ENCODE peak calls at places on chromosomes 5 and 9, in nine cellular contexts. U is A673, X is Caco-2, S is pancreas, D is left ventricle myocardium inferior, V is prostate gland, C is neural crest cell, W is lung, T is BE2C. B is an unnamed sample.
A peak's percentile ranks its signal among the peaks of the same experiment; 100 is the strongest.

GRCh38 chr5:24067208-24067607 is 559.8 kb downstream of the PRDM9 start:
- DNase-seq in V (no peak), W (no peak), T (no peak), U (no peak), D (no peak), X (no peak), S (no peak), C (no peak), B (no peak)

GRCh38 chr9:89797970-89798369 is 193.2 kb downstream of the GADD45G start:
- DNase-seq in X (no peak), C (no peak), T (no peak), U (no peak), D (no peak), V (peak; percentile 65), S (no peak), W (no peak), B (no peak)

GRCh38 chr9:134381262-134381661 is 55.0 kb downstream of the RXRA start:
- DNase-seq in W (no peak), T (no peak), S (no peak), D (no peak), C (no peak), U (no peak), V (no peak), X (no peak), B (no peak)

GRCh38 chr5:134127376-134127861 is 12.9 kb downstream of the TCF7 start:
- DNase-seq in W (no peak), D (peak; percentile 61), U (no peak), T (no peak), V (peak; percentile 29), C (no peak), X (no peak), S (peak; percentile 58), B (no peak)

GRCh38 chr9:68825755-68826500 is 120.9 kb downstream of the PIP5K1B start:
- DNase-seq in S (no peak), X (no peak), D (no peak), U (no peak), V (no peak), T (no peak), C (no peak), W (no peak), B (no peak)

GRCh38 chr5:40291338-40291737 is 388.4 kb upstream of the PTGER4 start:
- DNase-seq in V (no peak), X (no peak), U (no peak), T (no peak), W (no peak), D (no peak), C (no peak), S (no peak), B (no peak)

GRCh38 chr5:54302267-54302687 is 8.1 kb downstream of the ARL15 start:
- DNase-seq in D (no peak), T (no peak), W (no peak), V (no peak), U (no peak), S (no peak), C (no peak), X (no peak), B (no peak)

GRCh38 chr9:93303806-93304573 is 120.1 kb downstream of the WNK2 start:
- DNase-seq in C (no peak), U (no peak), T (no peak), S (no peak), D (no peak), X (peak; percentile 13), V (no peak), W (no peak), B (no peak)

GRCh38 chr5:146467729-146468128 is 20.6 kb downstream of the TCERG1 start:
- DNase-seq in S (no peak), X (no peak), W (no peak), T (no peak), D (no peak), U (no peak), C (no peak), V (no peak), B (no peak)

GRCh38 chr9:14313378-14313940 is 482 bp downstream of the NFIB start:
- DNase-seq in X (no peak), T (no peak), C (peak; percentile 23), U (no peak), S (no peak), V (no peak), W (no peak), D (no peak), B (no peak)

GRCh38 chr9:130500340-130500771 is 55.6 kb downstream of the ASS1 start:
- DNase-seq in C (no peak), V (peak; percentile 16), S (no peak), X (no peak), U (no peak), D (no peak), T (peak; percentile 86), W (no peak), B (no peak)

GRCh38 chr5:33401482-33402390 is 39.0 kb upstream of the TARS1 start:
- DNase-seq in D (no peak), T (no peak), V (no peak), U (no peak), S (no peak), C (no peak), X (no peak), W (no peak), B (peak; percentile 9)

GRCh38 chr5:115170924-115171510 is 1.3 kb upstream of the TRIM36 start:
- DNase-seq in X (no peak), T (no peak), S (no peak), W (no peak), U (peak; percentile 42), C (no peak), V (no peak), D (no peak), B (no peak)

GRCh38 chr9:137035507-137035834 is 3.6 kb upstream of the FUT7 start:
- DNase-seq in D (no peak), T (no peak), U (no peak), S (no peak), X (no peak), C (no peak), V (no peak), W (no peak), B (no peak)

GRCh38 chr9:79264511-79265448 is 307.0 kb upstream of the TLE4 start:
- DNase-seq in U (peak; percentile 11), D (no peak), S (no peak), C (no peak), W (no peak), X (no peak), V (no peak), T (no peak), B (no peak)

GRCh38 chr5:73301208-73302088 is 128.5 kb downstream of the TMEM174 start:
- DNase-seq in X (no peak), D (no peak), C (no peak), U (no peak), T (no peak), S (no peak), W (no peak), V (no peak), B (no peak)

GRCh38 chr5:73302797-73303138 is 129.8 kb downstream of the TMEM174 start:
- DNase-seq in S (no peak), T (no peak), V (no peak), X (no peak), D (no peak), U (no peak), C (no peak), W (no peak), B (no peak)

GRCh38 chr5:73305386-73305785 is 132.4 kb downstream of the TMEM174 start:
- DNase-seq in V (no peak), X (no peak), T (no peak), S (no peak), C (no peak), W (no peak), D (no peak), U (no peak), B (no peak)

GRCh38 chr5:73304381-73304780 is 131.4 kb downstream of the TMEM174 start:
- DNase-seq in S (no peak), T (no peak), V (no peak), C (no peak), D (no peak), W (no peak), U (no peak), X (no peak), B (no peak)

GRCh38 chr5:73303139-73304079 is 130.4 kb downstream of the TMEM174 start:
- DNase-seq in C (no peak), U (no peak), D (no peak), X (no peak), T (peak; percentile 20), V (no peak), W (no peak), S (no peak), B (peak; percentile 51)
- TF ChIP-seq CTCF in C (peak; percentile 53), U (no peak), D (no peak), X (peak; percentile 9), T (peak; percentile 43), V (no peak), W (no peak), S (no peak), B (peak; percentile 43)

GRCh38 chr5:103646698-103647614 is 84.4 kb upstream of the NUDT12 start:
- DNase-seq in X (no peak), D (no peak), S (no peak), T (no peak), W (no peak), V (no peak), C (no peak), U (no peak), B (no peak)

GRCh38 chr5:103645816-103646215 is 83.2 kb upstream of the NUDT12 start:
- DNase-seq in D (no peak), U (no peak), S (no peak), T (no peak), C (no peak), V (no peak), W (no peak), X (no peak), B (no peak)

GRCh38 chr5:103648086-103648485 is 85.5 kb upstream of the NUDT12 start:
- DNase-seq in W (no peak), C (no peak), S (no peak), D (no peak), X (no peak), U (no peak), T (no peak), V (no peak), B (no peak)
- TF ChIP-seq CTCF in W (no peak), C (no peak), S (no peak), D (no peak), X (peak; percentile 18), U (peak; percentile 23), T (peak; percentile 30), V (no peak), B (no peak)

DNA sequence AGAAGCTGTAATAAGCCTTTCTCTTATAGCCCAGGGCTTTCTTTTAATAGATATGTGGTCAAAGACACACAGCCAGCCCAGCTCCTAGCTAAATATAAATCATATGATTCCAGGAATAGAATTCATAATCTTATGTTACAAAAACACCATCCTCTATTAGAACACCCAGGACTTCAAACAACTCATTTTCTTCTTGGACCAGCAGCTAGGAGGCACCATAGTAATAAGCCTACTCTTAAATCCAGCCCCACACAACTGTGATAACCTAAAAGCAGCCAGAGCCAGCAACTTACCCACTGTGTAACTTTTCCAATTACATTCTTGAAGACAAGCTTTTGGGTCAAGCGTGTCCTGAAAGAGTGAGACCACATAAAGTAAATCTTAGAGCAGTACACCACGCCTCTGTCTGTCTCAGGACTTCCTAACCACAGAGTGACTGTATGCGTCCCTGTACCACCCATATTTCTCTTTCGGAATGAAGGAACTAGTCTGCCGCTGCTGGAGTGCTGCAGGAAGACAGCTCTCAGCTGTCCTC is 223.8 kb downstream of the TLE1 start:
- DNase-seq in C (no peak), T (no peak), W (no peak), X (no peak), U (no peak), V (no peak), S (no peak), D (no peak), B (no peak)
- TF ChIP-seq CTCF in C (no peak), T (no peak), W (no peak), X (no peak), U (no peak), V (no peak), S (no peak), D (peak; percentile 45), B (no peak)

GRCh38 chr5:160685695-160686094 is 166.3 kb downstream of the ATP10B start:
- DNase-seq in S (no peak), W (no peak), X (no peak), C (no peak), T (no peak), D (no peak), V (no peak), U (peak; percentile 27), B (peak; percentile 61)
- TF ChIP-seq CTCF in S (no peak), W (no peak), X (peak; percentile 76), C (peak; percentile 56), T (peak; percentile 30), D (peak; percentile 23), V (no peak), U (peak; percentile 50), B (peak; percentile 78)